ENCODE peak calls at places on chromosomes 11 and 22, in ten cellular contexts. One of them, this sample, is unnamed.

GRCh38 chr11:36312593-36312990 is 16.5 kb downstream of the PRR5L start:
- DNase-seq in cardiac fibroblast: peak; percentile 78
- DNase-seq in cardiac muscle cell: no peak
- DNase-seq in fibroblast of pulmonary artery: peak; percentile 46
- DNase-seq in GM20000: no peak
- DNase-seq in GM10248: no peak
- DNase-seq in progenitor cell of endocrine pancreas: no peak
- DNase-seq in stomach: no peak
- DNase-seq in pancreas: no peak
- DNase-seq in AG09319: no peak
- DNase-seq in this sample: no peak

GRCh38 chr22:37079668-37080171 is 28.2 kb downstream of the KCTD17 start:
- DNase-seq in GM10248: no peak
- DNase-seq in cardiac muscle cell: no peak
- DNase-seq in AG09319: no peak
- DNase-seq in progenitor cell of endocrine pancreas: no peak
- DNase-seq in GM20000: no peak
- DNase-seq in fibroblast of pulmonary artery: peak; percentile 67
- DNase-seq in stomach: peak; percentile 41
- DNase-seq in pancreas: no peak
- DNase-seq in cardiac fibroblast: peak; percentile 70
- DNase-seq in this sample: no peak

GRCh38 chr22:39622881-39623367 is 52.4 kb downstream of the CACNA1I start:
- DNase-seq in fibroblast of pulmonary artery: peak; percentile 47
- DNase-seq in pancreas: peak; percentile 39
- DNase-seq in AG09319: no peak
- DNase-seq in cardiac fibroblast: peak; percentile 35
- DNase-seq in progenitor cell of endocrine pancreas: peak; percentile 63
- DNase-seq in GM10248: peak; percentile 72
- DNase-seq in cardiac muscle cell: peak; percentile 66
- DNase-seq in GM20000: peak; percentile 71
- DNase-seq in stomach: peak; percentile 69
- DNase-seq in this sample: peak; percentile 82

GRCh38 chr11:1460396-1460795 is 26.2 kb downstream of the MOB2 start:
- DNase-seq in fibroblast of pulmonary artery: peak; percentile 62
- DNase-seq in AG09319: no peak
- DNase-seq in pancreas: no peak
- DNase-seq in stomach: peak; percentile 48
- DNase-seq in cardiac muscle cell: no peak
- DNase-seq in cardiac fibroblast: peak; percentile 35
- DNase-seq in progenitor cell of endocrine pancreas: no peak
- DNase-seq in GM20000: no peak
- DNase-seq in GM10248: no peak
- DNase-seq in this sample: no peak

GRCh38 chr11:86593833-86594232 is 78.6 kb downstream of the ME3 start:
- DNase-seq in cardiac muscle cell: no peak
- DNase-seq in GM20000: no peak
- DNase-seq in stomach: no peak
- DNase-seq in pancreas: no peak
- DNase-seq in AG09319: no peak
- DNase-seq in progenitor cell of endocrine pancreas: no peak
- DNase-seq in fibroblast of pulmonary artery: no peak
- DNase-seq in GM10248: no peak
- DNase-seq in cardiac fibroblast: no peak
- DNase-seq in this sample: no peak

GRCh38 chr11:120467627-120468026 is 43.9 kb upstream of the GRIK4 start:
- DNase-seq in GM20000: no peak
- DNase-seq in AG09319: no peak
- DNase-seq in pancreas: no peak
- DNase-seq in cardiac muscle cell: no peak
- DNase-seq in GM10248: no peak
- DNase-seq in cardiac fibroblast: peak; percentile 18
- DNase-seq in progenitor cell of endocrine pancreas: no peak
- DNase-seq in stomach: no peak
- DNase-seq in fibroblast of pulmonary artery: peak; percentile 4
- DNase-seq in this sample: no peak

GRCh38 chr11:19906126-19906525 is 193.5 kb downstream of the NAV2 start:
- DNase-seq in pancreas: no peak
- DNase-seq in cardiac fibroblast: no peak
- DNase-seq in cardiac muscle cell: no peak
- DNase-seq in GM20000: no peak
- DNase-seq in GM10248: no peak
- DNase-seq in stomach: no peak
- DNase-seq in progenitor cell of endocrine pancreas: no peak
- DNase-seq in fibroblast of pulmonary artery: no peak
- DNase-seq in AG09319: no peak
- DNase-seq in this sample: no peak

GRCh38 chr11:125464671-125465070 is 31.4 kb downstream of the FEZ1 start:
- DNase-seq in progenitor cell of endocrine pancreas: no peak
- DNase-seq in cardiac fibroblast: no peak
- DNase-seq in pancreas: no peak
- DNase-seq in AG09319: no peak
- DNase-seq in cardiac muscle cell: no peak
- DNase-seq in GM20000: no peak
- DNase-seq in GM10248: no peak
- DNase-seq in stomach: no peak
- DNase-seq in fibroblast of pulmonary artery: no peak
- DNase-seq in this sample: no peak

GRCh38 chr22:50191041-50191740 is 5.5 kb downstream of the TRABD start:
- DNase-seq in fibroblast of pulmonary artery: no peak
- DNase-seq in cardiac fibroblast: no peak
- DNase-seq in GM10248: peak; percentile 77
- DNase-seq in progenitor cell of endocrine pancreas: no peak
- DNase-seq in AG09319: no peak
- DNase-seq in cardiac muscle cell: peak; percentile 54
- DNase-seq in stomach: peak; percentile 61
- DNase-seq in GM20000: peak; percentile 86
- DNase-seq in pancreas: no peak
- DNase-seq in this sample: no peak

GRCh38 chr22:19464975-19465374 is 14.0 kb downstream of the UFD1 start:
- DNase-seq in pancreas: no peak
- DNase-seq in GM10248: no peak
- DNase-seq in AG09319: no peak
- DNase-seq in stomach: no peak
- DNase-seq in progenitor cell of endocrine pancreas: no peak
- DNase-seq in fibroblast of pulmonary artery: no peak
- DNase-seq in GM20000: no peak
- DNase-seq in cardiac muscle cell: no peak
- DNase-seq in cardiac fibroblast: no peak
- DNase-seq in this sample: no peak

GRCh38 chr22:35349704-35350538 is 31.0 kb upstream of the HMOX1 start:
- DNase-seq in GM10248: no peak
- DNase-seq in AG09319: no peak
- DNase-seq in cardiac muscle cell: no peak
- DNase-seq in GM20000: no peak
- DNase-seq in stomach: no peak
- DNase-seq in progenitor cell of endocrine pancreas: no peak
- DNase-seq in pancreas: no peak
- DNase-seq in cardiac fibroblast: no peak
- DNase-seq in fibroblast of pulmonary artery: no peak
- DNase-seq in this sample: no peak

GRCh38 chr11:69708731-69709401 is 5.0 kb upstream of the FGF19 start:
- DNase-seq in pancreas: no peak
- DNase-seq in GM10248: no peak
- DNase-seq in stomach: no peak
- DNase-seq in AG09319: no peak
- DNase-seq in fibroblast of pulmonary artery: no peak
- DNase-seq in cardiac fibroblast: no peak
- DNase-seq in cardiac muscle cell: peak; percentile 42
- DNase-seq in progenitor cell of endocrine pancreas: no peak
- DNase-seq in GM20000: no peak
- DNase-seq in this sample: no peak

GRCh38 chr11:75563978-75564552 is 2.0 kb downstream of the SERPINH1 start:
- DNase-seq in GM20000: no peak
- DNase-seq in cardiac fibroblast: peak; percentile 96
- DNase-seq in pancreas: no peak
- DNase-seq in progenitor cell of endocrine pancreas: peak; percentile 60
- DNase-seq in stomach: peak; percentile 34
- DNase-seq in fibroblast of pulmonary artery: peak; percentile 84
- DNase-seq in cardiac muscle cell: peak; percentile 82
- DNase-seq in AG09319: no peak
- DNase-seq in GM10248: no peak
- DNase-seq in this sample: peak; percentile 74
- TF ChIP-seq CTCF in GM20000: no peak
- TF ChIP-seq CTCF in cardiac fibroblast: peak; percentile 76
- TF ChIP-seq CTCF in pancreas: no peak
- TF ChIP-seq CTCF in progenitor cell of endocrine pancreas: peak; percentile 58
- TF ChIP-seq CTCF in stomach: peak; percentile 4
- TF ChIP-seq CTCF in fibroblast of pulmonary artery: peak; percentile 63
- TF ChIP-seq CTCF in cardiac muscle cell: peak; percentile 70
- TF ChIP-seq CTCF in AG09319: peak; percentile 67
- TF ChIP-seq CTCF in GM10248: no peak
- TF ChIP-seq CTCF in this sample: peak; percentile 59

DNA sequence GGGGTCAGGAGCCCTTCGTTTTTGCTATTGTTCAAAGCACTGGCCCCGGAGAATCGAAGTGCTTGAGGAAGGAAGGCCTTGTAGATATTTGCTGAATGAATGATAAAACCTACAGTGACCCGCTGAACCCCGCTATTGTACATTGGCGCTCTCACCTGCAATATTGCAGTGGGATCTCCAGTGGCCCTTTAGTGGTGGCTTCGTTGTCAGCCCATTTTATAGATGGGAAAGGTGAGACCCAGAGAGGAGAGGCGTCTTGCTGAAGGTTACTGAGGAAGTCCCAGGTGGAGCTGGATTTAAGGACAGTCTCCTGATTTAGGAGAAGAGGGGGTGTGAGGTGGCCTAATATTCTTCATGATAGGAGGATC is 1.2 kb downstream of the CDC42EP2 start:
- DNase-seq in cardiac fibroblast: no peak
- DNase-seq in GM10248: no peak
- DNase-seq in AG09319: no peak
- DNase-seq in fibroblast of pulmonary artery: no peak
- DNase-seq in stomach: no peak
- DNase-seq in progenitor cell of endocrine pancreas: no peak
- DNase-seq in cardiac muscle cell: no peak
- DNase-seq in pancreas: no peak
- DNase-seq in GM20000: no peak
- DNase-seq in this sample: no peak
- TF ChIP-seq CTCF in cardiac fibroblast: no peak
- TF ChIP-seq CTCF in GM10248: no peak
- TF ChIP-seq CTCF in AG09319: no peak
- TF ChIP-seq CTCF in fibroblast of pulmonary artery: no peak
- TF ChIP-seq CTCF in stomach: no peak
- TF ChIP-seq CTCF in progenitor cell of endocrine pancreas: peak; percentile 3
- TF ChIP-seq CTCF in cardiac muscle cell: no peak
- TF ChIP-seq CTCF in pancreas: no peak
- TF ChIP-seq CTCF in GM20000: no peak
- TF ChIP-seq CTCF in this sample: peak; percentile 47

DNA sequence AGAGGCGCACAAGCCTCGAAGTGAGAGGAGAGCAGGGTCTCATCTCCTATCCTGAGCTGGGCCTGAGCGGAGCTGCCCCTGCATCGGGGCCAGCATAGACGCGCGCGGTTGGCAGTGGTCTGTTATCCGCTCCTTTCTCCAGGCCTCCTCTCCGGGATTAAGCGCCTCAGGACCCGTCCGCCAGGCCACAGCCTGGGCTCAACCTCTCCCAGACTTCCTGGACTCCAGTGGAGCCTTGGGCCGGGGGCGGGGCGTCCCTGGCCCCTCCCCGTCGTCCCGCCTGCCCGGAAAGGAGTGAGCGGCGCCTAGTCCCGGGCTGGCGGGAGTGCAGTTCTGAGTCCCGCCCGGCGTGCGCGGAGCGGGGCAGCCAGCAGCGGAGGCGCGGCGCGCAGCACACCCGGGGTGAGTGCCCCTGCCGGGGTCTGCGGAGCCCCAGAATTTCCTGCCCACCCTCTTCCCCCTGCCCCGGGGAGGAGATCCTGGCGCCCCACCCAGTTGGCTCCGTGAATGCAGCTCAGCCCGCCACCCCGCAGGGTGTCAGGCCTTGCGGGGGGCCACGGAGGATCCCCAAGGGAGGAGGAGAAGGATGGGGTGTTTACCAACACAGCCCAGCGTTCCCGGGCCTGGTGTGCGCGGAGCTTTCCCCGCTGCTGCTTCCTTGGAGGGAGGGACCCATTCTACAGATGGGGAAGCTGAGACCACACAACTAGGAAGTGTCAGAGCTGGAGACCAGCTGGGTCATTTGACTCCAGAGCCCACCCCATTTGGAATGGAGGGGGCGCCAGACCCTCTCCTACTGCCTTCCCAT is at the start of gene TCIRG1:
- DNase-seq in cardiac fibroblast: peak; percentile 78
- DNase-seq in fibroblast of pulmonary artery: peak; percentile 78
- DNase-seq in cardiac muscle cell: peak; percentile 70
- DNase-seq in stomach: peak; percentile 92
- DNase-seq in GM10248: peak; percentile 92
- DNase-seq in progenitor cell of endocrine pancreas: no peak
- DNase-seq in AG09319: peak; percentile 56
- DNase-seq in pancreas: peak; percentile 91
- DNase-seq in GM20000: peak; percentile 93
- DNase-seq in this sample: peak; percentile 72
- TF ChIP-seq CTCF in cardiac fibroblast: no peak
- TF ChIP-seq CTCF in fibroblast of pulmonary artery: no peak
- TF ChIP-seq CTCF in cardiac muscle cell: no peak
- TF ChIP-seq CTCF in stomach: no peak
- TF ChIP-seq CTCF in GM10248: no peak
- TF ChIP-seq CTCF in progenitor cell of endocrine pancreas: no peak
- TF ChIP-seq CTCF in AG09319: no peak
- TF ChIP-seq CTCF in pancreas: no peak
- TF ChIP-seq CTCF in GM20000: no peak
- TF ChIP-seq CTCF in this sample: no peak

GRCh38 chr11:92224394-92225205 is at the start of gene FAT3:
- DNase-seq in progenitor cell of endocrine pancreas: peak; percentile 53
- DNase-seq in cardiac fibroblast: peak; percentile 37
- DNase-seq in pancreas: no peak
- DNase-seq in cardiac muscle cell: peak; percentile 80
- DNase-seq in AG09319: no peak
- DNase-seq in stomach: no peak
- DNase-seq in fibroblast of pulmonary artery: peak; percentile 39
- DNase-seq in GM20000: peak; percentile 29
- DNase-seq in GM10248: peak; percentile 17
- DNase-seq in this sample: peak; percentile 62

GRCh38 chr11:92226331-92227232 is 2.0 kb downstream of the FAT3 start:
- DNase-seq in cardiac muscle cell: peak; percentile 62
- DNase-seq in AG09319: no peak
- DNase-seq in progenitor cell of endocrine pancreas: peak; percentile 26
- DNase-seq in GM10248: peak; percentile 8
- DNase-seq in stomach: no peak
- DNase-seq in cardiac fibroblast: peak; percentile 3
- DNase-seq in fibroblast of pulmonary artery: no peak
- DNase-seq in GM20000: peak; percentile 13
- DNase-seq in pancreas: no peak
- DNase-seq in this sample: peak; percentile 55

GRCh38 chr11:92225206-92225562 is 566 bp downstream of the FAT3 start:
- DNase-seq in AG09319: no peak
- DNase-seq in pancreas: no peak
- DNase-seq in GM20000: no peak
- DNase-seq in progenitor cell of endocrine pancreas: no peak
- DNase-seq in stomach: no peak
- DNase-seq in cardiac muscle cell: peak; percentile 51
- DNase-seq in fibroblast of pulmonary artery: peak; percentile 8
- DNase-seq in GM10248: peak; percentile 8
- DNase-seq in cardiac fibroblast: no peak
- DNase-seq in this sample: peak; percentile 28

GRCh38 chr11:92227233-92227593 is 2.6 kb downstream of the FAT3 start:
- DNase-seq in pancreas: no peak
- DNase-seq in cardiac muscle cell: no peak
- DNase-seq in cardiac fibroblast: no peak
- DNase-seq in GM20000: peak; percentile 8
- DNase-seq in stomach: no peak
- DNase-seq in AG09319: no peak
- DNase-seq in progenitor cell of endocrine pancreas: no peak
- DNase-seq in fibroblast of pulmonary artery: no peak
- DNase-seq in GM10248: no peak
- DNase-seq in this sample: peak; percentile 6

GRCh38 chr11:92225563-92226308 is 1.1 kb downstream of the FAT3 start:
- DNase-seq in GM10248: peak; percentile 7
- DNase-seq in cardiac fibroblast: peak; percentile 11
- DNase-seq in AG09319: no peak
- DNase-seq in GM20000: peak; percentile 21
- DNase-seq in progenitor cell of endocrine pancreas: peak; percentile 15
- DNase-seq in pancreas: no peak
- DNase-seq in stomach: no peak
- DNase-seq in cardiac muscle cell: peak; percentile 50
- DNase-seq in fibroblast of pulmonary artery: no peak
- DNase-seq in this sample: peak; percentile 42
- TF ChIP-seq CTCF in GM10248: no peak
- TF ChIP-seq CTCF in cardiac fibroblast: no peak
- TF ChIP-seq CTCF in AG09319: peak; percentile 4
- TF ChIP-seq CTCF in GM20000: no peak
- TF ChIP-seq CTCF in progenitor cell of endocrine pancreas: peak; percentile 11
- TF ChIP-seq CTCF in pancreas: no peak
- TF ChIP-seq CTCF in stomach: no peak
- TF ChIP-seq CTCF in cardiac muscle cell: no peak
- TF ChIP-seq CTCF in fibroblast of pulmonary artery: no peak
- TF ChIP-seq CTCF in this sample: no peak